ENCODE peak calls at places on chromosomes 12 and 14, in four cellular contexts. One of them, this sample, is unnamed.

GRCh38 chr12:50232771-50233209 is 50.5 kb downstream of the LIMA1 start:
- DNase-seq in B cell: no peak
- DNase-seq in activated naive CD8-positive, alpha-beta T cell treated with anti-CD3 and anti-CD28 coated beads, Interleukin-2, amount 50 U/mL, for 24 hours: no peak
- DNase-seq in spleen: no peak
- DNase-seq in this sample: no peak

GRCh38 chr12:14167005-14167628 is 185.7 kb upstream of the GRIN2B start:
- DNase-seq in activated naive CD8-positive, alpha-beta T cell treated with anti-CD3 and anti-CD28 coated beads, Interleukin-2, amount 50 U/mL, for 24 hours: peak
- DNase-seq in B cell: peak
- DNase-seq in spleen: no peak
- DNase-seq in this sample: peak

GRCh38 chr12:28130625-28131598 is 59.3 kb upstream of the CCDC91 start:
- DNase-seq in B cell: no peak
- DNase-seq in spleen: peak
- DNase-seq in activated naive CD8-positive, alpha-beta T cell treated with anti-CD3 and anti-CD28 coated beads, Interleukin-2, amount 50 U/mL, for 24 hours: no peak
- DNase-seq in this sample: no peak

GRCh38 chr14:28382460-28383220 is 383.9 kb upstream of the FOXG1 start:
- DNase-seq in activated naive CD8-positive, alpha-beta T cell treated with anti-CD3 and anti-CD28 coated beads, Interleukin-2, amount 50 U/mL, for 24 hours: no peak
- DNase-seq in spleen: no peak
- DNase-seq in B cell: no peak
- DNase-seq in this sample: no peak

GRCh38 chr14:65833256-65833880 is 420.8 kb downstream of the FUT8 start:
- DNase-seq in activated naive CD8-positive, alpha-beta T cell treated with anti-CD3 and anti-CD28 coated beads, Interleukin-2, amount 50 U/mL, for 24 hours: no peak
- DNase-seq in spleen: no peak
- DNase-seq in B cell: no peak
- DNase-seq in this sample: no peak

GRCh38 chr12:6770094-6770493 is 2.2 kb upstream of the LAG3 start:
- DNase-seq in spleen: no peak
- DNase-seq in activated naive CD8-positive, alpha-beta T cell treated with anti-CD3 and anti-CD28 coated beads, Interleukin-2, amount 50 U/mL, for 24 hours: no peak
- DNase-seq in B cell: no peak
- DNase-seq in this sample: no peak

GRCh38 chr14:53399057-53399456 is 245.9 kb upstream of the DDHD1 start:
- DNase-seq in spleen: no peak
- DNase-seq in B cell: no peak
- DNase-seq in activated naive CD8-positive, alpha-beta T cell treated with anti-CD3 and anti-CD28 coated beads, Interleukin-2, amount 50 U/mL, for 24 hours: no peak
- DNase-seq in this sample: no peak

GRCh38 chr14:91228112-91229004 is 16.1 kb downstream of the GPR68 start:
- DNase-seq in activated naive CD8-positive, alpha-beta T cell treated with anti-CD3 and anti-CD28 coated beads, Interleukin-2, amount 50 U/mL, for 24 hours: peak
- DNase-seq in spleen: peak
- DNase-seq in B cell: peak
- DNase-seq in this sample: peak

GRCh38 chr14:35338731-35339405 is 46.7 kb downstream of the PSMA6 start:
- DNase-seq in B cell: no peak
- DNase-seq in activated naive CD8-positive, alpha-beta T cell treated with anti-CD3 and anti-CD28 coated beads, Interleukin-2, amount 50 U/mL, for 24 hours: no peak
- DNase-seq in spleen: no peak
- DNase-seq in this sample: no peak

GRCh38 chr14:101855958-101856357 is 94.4 kb downstream of the PPP2R5C start:
- DNase-seq in activated naive CD8-positive, alpha-beta T cell treated with anti-CD3 and anti-CD28 coated beads, Interleukin-2, amount 50 U/mL, for 24 hours: no peak
- DNase-seq in B cell: no peak
- DNase-seq in spleen: no peak
- DNase-seq in this sample: no peak

GRCh38 chr12:56521590-56522371 is at the start of gene RBMS2:
- DNase-seq in spleen: no peak
- DNase-seq in activated naive CD8-positive, alpha-beta T cell treated with anti-CD3 and anti-CD28 coated beads, Interleukin-2, amount 50 U/mL, for 24 hours: peak
- DNase-seq in B cell: no peak
- DNase-seq in this sample: peak

GRCh38 chr12:65734226-65734625 is 90.1 kb upstream of the HMGA2 start:
- DNase-seq in spleen: no peak
- DNase-seq in activated naive CD8-positive, alpha-beta T cell treated with anti-CD3 and anti-CD28 coated beads, Interleukin-2, amount 50 U/mL, for 24 hours: no peak
- DNase-seq in B cell: no peak
- DNase-seq in this sample: no peak

GRCh38 chr12:58765653-58766554 is 154.4 kb downstream of the LRIG3 start:
- DNase-seq in activated naive CD8-positive, alpha-beta T cell treated with anti-CD3 and anti-CD28 coated beads, Interleukin-2, amount 50 U/mL, for 24 hours: no peak
- DNase-seq in spleen: no peak
- DNase-seq in B cell: no peak
- DNase-seq in this sample: no peak

GRCh38 chr12:47206450-47206830 is 126.7 kb upstream of the AMIGO2 start:
- DNase-seq in activated naive CD8-positive, alpha-beta T cell treated with anti-CD3 and anti-CD28 coated beads, Interleukin-2, amount 50 U/mL, for 24 hours: no peak
- DNase-seq in spleen: no peak
- DNase-seq in B cell: no peak
- DNase-seq in this sample: no peak

GRCh38 chr14:33646692-33647260 is 304.1 kb downstream of the EGLN3 start:
- DNase-seq in activated naive CD8-positive, alpha-beta T cell treated with anti-CD3 and anti-CD28 coated beads, Interleukin-2, amount 50 U/mL, for 24 hours: no peak
- DNase-seq in spleen: no peak
- DNase-seq in B cell: no peak
- DNase-seq in this sample: no peak

GRCh38 chr12:75529826-75530225 is 18.4 kb upstream of the KRR1 start:
- DNase-seq in B cell: no peak
- DNase-seq in spleen: no peak
- DNase-seq in activated naive CD8-positive, alpha-beta T cell treated with anti-CD3 and anti-CD28 coated beads, Interleukin-2, amount 50 U/mL, for 24 hours: no peak
- DNase-seq in this sample: no peak

GRCh38 chr12:107818984-107819383 is 44.5 kb downstream of the ASCL4 start:
- DNase-seq in activated naive CD8-positive, alpha-beta T cell treated with anti-CD3 and anti-CD28 coated beads, Interleukin-2, amount 50 U/mL, for 24 hours: no peak
- DNase-seq in spleen: no peak
- DNase-seq in B cell: no peak
- DNase-seq in this sample: no peak

GRCh38 chr12:113684053-113684907 is 212.6 kb upstream of the LHX5 start:
- DNase-seq in spleen: no peak
- DNase-seq in activated naive CD8-positive, alpha-beta T cell treated with anti-CD3 and anti-CD28 coated beads, Interleukin-2, amount 50 U/mL, for 24 hours: no peak
- DNase-seq in B cell: no peak
- DNase-seq in this sample: no peak

GRCh38 chr14:69005432-69006148 is 26.5 kb upstream of the ACTN1 start:
- DNase-seq in spleen: no peak
- DNase-seq in activated naive CD8-positive, alpha-beta T cell treated with anti-CD3 and anti-CD28 coated beads, Interleukin-2, amount 50 U/mL, for 24 hours: no peak
- DNase-seq in B cell: no peak
- DNase-seq in this sample: no peak

GRCh38 chr12:98385636-98386035 is 129.8 kb upstream of the TMPO start:
- DNase-seq in spleen: no peak
- DNase-seq in activated naive CD8-positive, alpha-beta T cell treated with anti-CD3 and anti-CD28 coated beads, Interleukin-2, amount 50 U/mL, for 24 hours: no peak
- DNase-seq in B cell: no peak
- DNase-seq in this sample: no peak

GRCh38 chr14:94004015-94004414 is 6.9 kb downstream of the CCDC197 start:
- DNase-seq in B cell: no peak
- DNase-seq in spleen: no peak
- DNase-seq in activated naive CD8-positive, alpha-beta T cell treated with anti-CD3 and anti-CD28 coated beads, Interleukin-2, amount 50 U/mL, for 24 hours: no peak
- DNase-seq in this sample: no peak

GRCh38 chr12:54588110-54588831 is at the start of gene PPP1R1A:
- DNase-seq in activated naive CD8-positive, alpha-beta T cell treated with anti-CD3 and anti-CD28 coated beads, Interleukin-2, amount 50 U/mL, for 24 hours: no peak
- DNase-seq in B cell: no peak
- DNase-seq in spleen: no peak
- DNase-seq in this sample: no peak

GRCh38 chr12:34394211-34395055 is 372.1 kb downstream of the ALG10 start:
- DNase-seq in spleen: peak
- DNase-seq in activated naive CD8-positive, alpha-beta T cell treated with anti-CD3 and anti-CD28 coated beads, Interleukin-2, amount 50 U/mL, for 24 hours: no peak
- DNase-seq in B cell: no peak
- DNase-seq in this sample: no peak

GRCh38 chr12:110109037-110109836 is 14.9 kb upstream of the IFT81 start:
- DNase-seq in activated naive CD8-positive, alpha-beta T cell treated with anti-CD3 and anti-CD28 coated beads, Interleukin-2, amount 50 U/mL, for 24 hours: no peak
- DNase-seq in spleen: no peak
- DNase-seq in B cell: no peak
- DNase-seq in this sample: no peak

GRCh38 chr14:22471545-22472121 is 117.4 kb downstream of the DAD1 start:
- DNase-seq in activated naive CD8-positive, alpha-beta T cell treated with anti-CD3 and anti-CD28 coated beads, Interleukin-2, amount 50 U/mL, for 24 hours: no peak
- DNase-seq in spleen: peak
- DNase-seq in B cell: no peak
- DNase-seq in this sample: no peak

GRCh38 chr12:39427360-39427808 is 15.5 kb downstream of the KIF21A start:
- DNase-seq in B cell: no peak
- DNase-seq in spleen: no peak
- DNase-seq in activated naive CD8-positive, alpha-beta T cell treated with anti-CD3 and anti-CD28 coated beads, Interleukin-2, amount 50 U/mL, for 24 hours: no peak
- DNase-seq in this sample: no peak

GRCh38 chr14:22980672-22981089 is 1.7 kb downstream of the AJUBA start:
- DNase-seq in spleen: no peak
- DNase-seq in activated naive CD8-positive, alpha-beta T cell treated with anti-CD3 and anti-CD28 coated beads, Interleukin-2, amount 50 U/mL, for 24 hours: peak
- DNase-seq in B cell: no peak
- DNase-seq in this sample: no peak

GRCh38 chr12:96219700-96220206 is 25.6 kb downstream of the ELK3 start:
- DNase-seq in spleen: no peak
- DNase-seq in activated naive CD8-positive, alpha-beta T cell treated with anti-CD3 and anti-CD28 coated beads, Interleukin-2, amount 50 U/mL, for 24 hours: no peak
- DNase-seq in B cell: no peak
- DNase-seq in this sample: no peak

GRCh38 chr12:113658030-113658655 is 186.5 kb upstream of the LHX5 start:
- DNase-seq in B cell: no peak
- DNase-seq in activated naive CD8-positive, alpha-beta T cell treated with anti-CD3 and anti-CD28 coated beads, Interleukin-2, amount 50 U/mL, for 24 hours: no peak
- DNase-seq in spleen: no peak
- DNase-seq in this sample: no peak

GRCh38 chr14:68910540-68910939 is 68.6 kb downstream of the ACTN1 start:
- DNase-seq in B cell: no peak
- DNase-seq in spleen: no peak
- DNase-seq in activated naive CD8-positive, alpha-beta T cell treated with anti-CD3 and anti-CD28 coated beads, Interleukin-2, amount 50 U/mL, for 24 hours: peak
- DNase-seq in this sample: peak

GRCh38 chr12:96198970-96199369 is 4.8 kb downstream of the ELK3 start:
- DNase-seq in spleen: no peak
- DNase-seq in activated naive CD8-positive, alpha-beta T cell treated with anti-CD3 and anti-CD28 coated beads, Interleukin-2, amount 50 U/mL, for 24 hours: no peak
- DNase-seq in B cell: no peak
- DNase-seq in this sample: no peak

GRCh38 chr12:17077594-17077993 is 471.6 kb upstream of the LMO3 start:
- DNase-seq in spleen: no peak
- DNase-seq in B cell: no peak
- DNase-seq in activated naive CD8-positive, alpha-beta T cell treated with anti-CD3 and anti-CD28 coated beads, Interleukin-2, amount 50 U/mL, for 24 hours: no peak
- DNase-seq in this sample: no peak

GRCh38 chr12:57776247-57776587 is 3.8 kb downstream of the EEF1AKMT3 start:
- DNase-seq in B cell: no peak
- DNase-seq in activated naive CD8-positive, alpha-beta T cell treated with anti-CD3 and anti-CD28 coated beads, Interleukin-2, amount 50 U/mL, for 24 hours: no peak
- DNase-seq in spleen: no peak
- DNase-seq in this sample: no peak

GRCh38 chr14:90608925-90609324 is 207.3 kb downstream of the TTC7B start:
- DNase-seq in spleen: no peak
- DNase-seq in B cell: no peak
- DNase-seq in activated naive CD8-positive, alpha-beta T cell treated with anti-CD3 and anti-CD28 coated beads, Interleukin-2, amount 50 U/mL, for 24 hours: no peak
- DNase-seq in this sample: no peak

GRCh38 chr12:85179680-85180300 is 100.2 kb upstream of the ALX1 start:
- DNase-seq in activated naive CD8-positive, alpha-beta T cell treated with anti-CD3 and anti-CD28 coated beads, Interleukin-2, amount 50 U/mL, for 24 hours: no peak
- DNase-seq in spleen: no peak
- DNase-seq in B cell: no peak
- DNase-seq in this sample: no peak

GRCh38 chr12:100268835-100269564 is 2.0 kb downstream of the SCYL2 start:
- DNase-seq in spleen: no peak
- DNase-seq in B cell: no peak
- DNase-seq in activated naive CD8-positive, alpha-beta T cell treated with anti-CD3 and anti-CD28 coated beads, Interleukin-2, amount 50 U/mL, for 24 hours: no peak
- DNase-seq in this sample: no peak

GRCh38 chr14:88831285-88831684 is 6.8 kb downstream of the TTC8 start:
- DNase-seq in activated naive CD8-positive, alpha-beta T cell treated with anti-CD3 and anti-CD28 coated beads, Interleukin-2, amount 50 U/mL, for 24 hours: no peak
- DNase-seq in B cell: no peak
- DNase-seq in spleen: no peak
- DNase-seq in this sample: no peak